ENCODE peak calls at places on chromosome X, in ten cellular contexts. H, U, Q, B, T, S, W, C, O and K are unnamed samples.

GRCh38 chrX:71181558-71181909 is 36.9 kb downstream of the NLGN3 start:
- DNase-seq in H (no peak), U (no peak), Q (no peak), B (no peak), T (peak), S (no peak), W (no peak), C (no peak), O (peak), K (no peak)

GRCh38 chrX:150256297-150256650 is 106.8 kb upstream of the MAMLD1 start:
- DNase-seq in H (no peak), U (no peak), Q (no peak), B (no peak), T (no peak), S (peak), W (no peak), C (no peak), O (no peak), K (peak)

GRCh38 chrX:134338527-134338926 is 101.5 kb downstream of the CCDC160 start:
- DNase-seq in H (no peak), U (no peak), Q (no peak), B (no peak), T (peak), S (no peak), W (no peak), C (no peak), O (no peak), K (no peak)

GRCh38 chrX:149830192-149830873 is 48.6 kb downstream of the MAGEA9 start:
- DNase-seq in H (peak), U (no peak), Q (no peak), B (no peak), T (no peak), S (no peak), W (no peak), C (no peak), O (no peak), K (no peak)

GRCh38 chrX:127129510-127129909 is 310.0 kb downstream of the PRR32 start:
- DNase-seq in H (no peak), U (no peak), Q (no peak), B (no peak), T (no peak), S (no peak), W (no peak), C (no peak), O (no peak), K (no peak)

GRCh38 chrX:22220941-22221340 is 51.8 kb upstream of the CBLL2 start:
- DNase-seq in H (peak), U (no peak), Q (peak), B (no peak), T (no peak), S (no peak), W (peak), C (no peak), O (no peak), K (no peak)

GRCh38 chrX:38900719-38901118 is 99.5 kb downstream of the MID1IP1 start:
- DNase-seq in H (no peak), U (no peak), Q (no peak), B (no peak), T (no peak), S (no peak), W (no peak), C (no peak), O (no peak), K (no peak)

GRCh38 chrX:24207826-24208225 is 58.3 kb downstream of the ZFX start:
- DNase-seq in H (peak), U (no peak), Q (no peak), B (no peak), T (no peak), S (no peak), W (no peak), C (no peak), O (no peak), K (no peak)

GRCh38 chrX:103628386-103629290 is at the start of gene TCEAL1:
- DNase-seq in H (peak), U (peak), Q (no peak), B (peak), T (peak), S (peak), W (no peak), C (no peak), O (no peak), K (peak)

GRCh38 chrX:53595266-53595810 is 91.2 kb downstream of the HUWE1 start:
- DNase-seq in H (no peak), U (no peak), Q (no peak), B (no peak), T (no peak), S (no peak), W (no peak), C (no peak), O (no peak), K (no peak)

GRCh38 chrX:72308566-72309296 is 3.0 kb upstream of the CITED1 start:
- DNase-seq in H (peak), U (peak), Q (no peak), B (peak), T (no peak), S (peak), W (peak), C (peak), O (peak), K (no peak)

GRCh38 chrX:68238568-68238967 is 194.7 kb downstream of the OPHN1 start:
- DNase-seq in H (no peak), U (no peak), Q (no peak), B (no peak), T (no peak), S (no peak), W (no peak), C (no peak), O (no peak), K (no peak)

GRCh38 chrX:40644821-40645358 is 2.5 kb downstream of the CXorf38 start:
- DNase-seq in H (peak), U (peak), Q (peak), B (peak), T (no peak), S (peak), W (peak), C (peak), O (peak), K (peak)

GRCh38 chrX:68719181-68719903 is 71.9 kb downstream of the STARD8 start:
- DNase-seq in H (no peak), U (no peak), Q (no peak), B (no peak), T (no peak), S (peak), W (no peak), C (no peak), O (no peak), K (no peak)

GRCh38 chrX:86002076-86002896 is 45.1 kb downstream of the CHM start:
- DNase-seq in H (peak), U (peak), Q (no peak), B (no peak), T (no peak), S (no peak), W (no peak), C (peak), O (no peak), K (no peak)

GRCh38 chrX:21799767-21800166 is 39.6 kb upstream of the MBTPS2 start:
- DNase-seq in H (no peak), U (no peak), Q (no peak), B (no peak), T (no peak), S (no peak), W (no peak), C (no peak), O (no peak), K (no peak)

GRCh38 chrX:113384628-113385027 is 544.0 kb upstream of the AMOT start:
- DNase-seq in H (peak), U (no peak), Q (peak), B (peak), T (no peak), S (peak), W (peak), C (peak), O (no peak), K (no peak)

GRCh38 chrX:63511361-63511760 is 160.2 kb upstream of the SPIN4 start:
- DNase-seq in H (no peak), U (no peak), Q (no peak), B (no peak), T (no peak), S (no peak), W (no peak), C (no peak), O (no peak), K (no peak)

GRCh38 chrX:133415276-133416105 is at the start of gene GPC4:
- DNase-seq in H (peak), U (peak), Q (no peak), B (peak), T (no peak), S (peak), W (peak), C (no peak), O (peak), K (peak)

GRCh38 chrX:39953879-39954278 is 143.9 kb downstream of the BCOR start:
- DNase-seq in H (peak), U (peak), Q (no peak), B (peak), T (no peak), S (peak), W (peak), C (peak), O (no peak), K (no peak)

GRCh38 chrX:70852294-70852693 is 56.2 kb downstream of the TEX11 start:
- DNase-seq in H (no peak), U (no peak), Q (no peak), B (no peak), T (no peak), S (no peak), W (no peak), C (no peak), O (no peak), K (no peak)

GRCh38 chrX:18883234-18883960 is 100.5 kb downstream of the PHKA2 start:
- DNase-seq in H (no peak), U (peak), Q (no peak), B (peak), T (no peak), S (no peak), W (no peak), C (no peak), O (no peak), K (no peak)

GRCh38 chrX:28773807-28774206 is 186.6 kb downstream of the IL1RAPL1 start:
- DNase-seq in H (no peak), U (no peak), Q (no peak), B (no peak), T (no peak), S (no peak), W (no peak), C (no peak), O (no peak), K (no peak)

GRCh38 chrX:126065901-126066660 is 100.0 kb downstream of the DCAF12L2 start:
- DNase-seq in H (no peak), U (no peak), Q (no peak), B (peak), T (no peak), S (no peak), W (no peak), C (no peak), O (no peak), K (no peak)

GRCh38 chrX:18288716-18289115 is 65.8 kb downstream of the SCML2 start:
- DNase-seq in H (no peak), U (no peak), Q (no peak), B (no peak), T (no peak), S (no peak), W (no peak), C (no peak), O (no peak), K (no peak)

GRCh38 chrX:106168107-106168506 is at the start of gene PWWP3B:
- DNase-seq in H (peak), U (peak), Q (no peak), B (no peak), T (no peak), S (no peak), W (peak), C (peak), O (no peak), K (no peak)

GRCh38 chrX:25206761-25207160 is 191.0 kb upstream of the ARX start:
- DNase-seq in H (peak), U (no peak), Q (peak), B (no peak), T (no peak), S (no peak), W (no peak), C (peak), O (no peak), K (no peak)

GRCh38 chrX:41889317-41890025 is 33.9 kb downstream of the CASK start:
- DNase-seq in H (peak), U (no peak), Q (no peak), B (no peak), T (no peak), S (no peak), W (no peak), C (no peak), O (no peak), K (no peak)

GRCh38 chrX:78119521-78120227 is 15.6 kb downstream of the PGK1 start:
- DNase-seq in H (no peak), U (no peak), Q (no peak), B (no peak), T (no peak), S (no peak), W (no peak), C (no peak), O (no peak), K (no peak)

GRCh38 chrX:105650577-105650976 is 171.8 kb upstream of the NRK start:
- DNase-seq in H (no peak), U (no peak), Q (no peak), B (no peak), T (no peak), S (no peak), W (no peak), C (no peak), O (no peak), K (no peak)

GRCh38 chrX:149286940-149287349 is 218.2 kb downstream of the IDS start:
- DNase-seq in H (peak), U (peak), Q (peak), B (no peak), T (peak), S (no peak), W (no peak), C (peak), O (peak), K (no peak)

GRCh38 chrX:42976729-42977366 is 198.9 kb upstream of the PPP1R2C start:
- DNase-seq in H (no peak), U (no peak), Q (no peak), B (no peak), T (no peak), S (no peak), W (no peak), C (no peak), O (no peak), K (no peak)

GRCh38 chrX:132594129-132594528 is 105.3 kb upstream of the MBNL3 start:
- DNase-seq in H (no peak), U (no peak), Q (no peak), B (no peak), T (no peak), S (no peak), W (no peak), C (no peak), O (no peak), K (no peak)

GRCh38 chrX:50594788-50595187 is 124.2 kb upstream of the DGKK start:
- DNase-seq in H (no peak), U (no peak), Q (no peak), B (no peak), T (no peak), S (no peak), W (no peak), C (no peak), O (no peak), K (no peak)

GRCh38 chrX:13747836-13748235 is 13.3 kb downstream of the OFD1 start:
- DNase-seq in H (peak), U (no peak), Q (peak), B (no peak), T (no peak), S (no peak), W (peak), C (peak), O (no peak), K (no peak)

GRCh38 chrX:15073313-15073712 is 196.6 kb downstream of the ASB9 start:
- DNase-seq in H (no peak), U (no peak), Q (no peak), B (no peak), T (no peak), S (no peak), W (no peak), C (no peak), O (no peak), K (no peak)

GRCh38 chrX:111098874-111099273 is 2.9 kb downstream of the PAK3 start:
- DNase-seq in H (peak), U (peak), Q (no peak), B (peak), T (peak), S (peak), W (peak), C (no peak), O (peak), K (no peak)

GRCh38 chrX:152850465-152850864 is 19.6 kb downstream of the NSDHL start:
- DNase-seq in H (no peak), U (no peak), Q (no peak), B (no peak), T (no peak), S (no peak), W (no peak), C (no peak), O (no peak), K (no peak)